ENCODE peak calls at places on chromosomes 3 and 15, in four cellular contexts. M is neural crest cell, O is AG09309, B is cardiac fibroblast. P is an unnamed sample.

GRCh38 chr3:155605571-155605970 is 139.3 kb downstream of the PLCH1 start:
- DNase-seq in M (no peak), O (no peak), B (no peak), P (no peak)

GRCh38 chr15:66865622-66866611 is 163.9 kb downstream of the SMAD6 start:
- DNase-seq in M (no peak), O (no peak), B (no peak), P (no peak)

GRCh38 chr3:48398701-48399386 is 26.8 kb downstream of the FBXW12 start:
- DNase-seq in M (no peak), O (no peak), B (no peak), P (no peak)

GRCh38 chr3:172520332-172520831 is 2.8 kb downstream of the TNFSF10 start:
- DNase-seq in M (no peak), O (peak; percentile 59), B (peak; percentile 53), P (no peak)

GRCh38 chr3:186209810-186210752 is 101.2 kb upstream of the ETV5 start:
- DNase-seq in M (peak; percentile 36), O (peak; percentile 10), B (peak; percentile 77), P (peak; percentile 58)

GRCh38 chr3:114308377-114308776 is 14.5 kb downstream of the TIGIT start:
- DNase-seq in M (no peak), O (no peak), B (no peak), P (no peak)

GRCh38 chr3:72123908-72124441 is 339.0 kb upstream of the PROK2 start:
- DNase-seq in M (no peak), O (peak; percentile 64), B (peak; percentile 93), P (peak; percentile 72)

GRCh38 chr15:62208884-62209283 is 43.8 kb upstream of the C2CD4B start:
- DNase-seq in M (no peak), O (no peak), B (no peak), P (no peak)

GRCh38 chr15:42157981-42158765 is 1.7 kb upstream of the PLA2G4F start:
- DNase-seq in M (no peak), O (peak; percentile 35), B (peak; percentile 61), P (no peak)

GRCh38 chr3:131544557-131544956 is 41.8 kb upstream of the MRPL3 start:
- DNase-seq in M (no peak), O (no peak), B (no peak), P (no peak)

GRCh38 chr15:55289573-55290360 is at the start of gene RAB27A:
- DNase-seq in M (peak; percentile 61), O (no peak), B (peak; percentile 82), P (no peak)

GRCh38 chr3:61903931-61904657 is 342.7 kb downstream of the PTPRG start:
- DNase-seq in M (no peak), O (no peak), B (peak; percentile 63), P (peak; percentile 97)

GRCh38 chr3:191627064-191627463 is 166.1 kb downstream of the PYDC2 start:
- DNase-seq in M (peak; percentile 3), O (no peak), B (no peak), P (no peak)

GRCh38 chr3:169931747-169932520 is 20.6 kb downstream of the SAMD7 start:
- DNase-seq in M (no peak), O (no peak), B (no peak), P (no peak)

GRCh38 chr15:80183886-80184285 is 31.1 kb downstream of the FAH start:
- DNase-seq in M (peak; percentile 20), O (no peak), B (peak; percentile 19), P (no peak)

GRCh38 chr15:101451192-101451799 is 38.2 kb downstream of the PCSK6 start:
- DNase-seq in M (no peak), O (no peak), B (peak; percentile 34), P (no peak)

GRCh38 chr15:93829115-93829849 is 402.1 kb upstream of the MCTP2 start:
- DNase-seq in M (no peak), O (peak; percentile 5), B (peak; percentile 33), P (peak; percentile 80)

GRCh38 chr3:63863150-63864007 is at the start of the genes ATXN7 and THOC7:
- DNase-seq in M (peak; percentile 67), O (no peak), B (peak; percentile 55), P (no peak)

GRCh38 chr3:55571216-55571813 is 84.2 kb upstream of the WNT5A start:
- DNase-seq in M (no peak), O (no peak), B (no peak), P (no peak)

GRCh38 chr3:22366781-22367180 is 615.8 kb upstream of the ZNF385D start:
- DNase-seq in M (no peak), O (no peak), B (no peak), P (no peak)

GRCh38 chr3:57825116-57825515 is 69.0 kb downstream of the SLMAP start:
- DNase-seq in M (no peak), O (no peak), B (no peak), P (no peak)

DNA sequence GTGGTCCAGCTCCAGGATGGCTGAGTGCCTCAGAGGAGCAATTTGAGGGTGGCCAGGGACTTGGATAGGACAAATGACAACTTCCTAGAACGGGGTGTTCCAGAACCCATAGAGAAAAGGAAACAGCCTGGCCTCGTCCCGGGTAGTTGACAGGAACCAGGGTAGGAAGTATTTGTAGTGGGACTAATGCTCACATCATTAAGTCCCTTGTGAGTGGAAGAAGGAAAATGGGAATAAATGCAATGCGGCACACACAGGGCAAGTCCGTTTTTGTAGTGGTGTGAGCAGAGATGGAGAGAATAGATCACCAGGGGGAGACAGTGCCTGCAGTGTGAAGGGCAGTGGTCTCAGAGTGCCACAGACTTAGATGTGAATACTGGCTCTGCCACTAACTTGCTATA is 19.6 kb downstream of the TIMP4 start:
- DNase-seq in M (peak; percentile 8), O (no peak), B (peak; percentile 83), P (no peak)
- TF ChIP-seq CTCF in M (peak; percentile 69), O (peak; percentile 65), B (peak; percentile 78), P (peak; percentile 63)

GRCh38 chr3:149879872-149880271 is 66.9 kb downstream of the RNF13 start:
- DNase-seq in M (peak; percentile 59), O (peak; percentile 41), B (peak; percentile 80), P (peak; percentile 27)
- TF ChIP-seq CTCF in M (peak; percentile 70), O (peak; percentile 63), B (peak; percentile 60), P (peak; percentile 73)

GRCh38 chr15:90084876-90085423 is 17.3 kb downstream of the IDH2 start:
- DNase-seq in M (no peak), O (no peak), B (no peak), P (no peak)

GRCh38 chr15:90086868-90087268 is 15.4 kb downstream of the IDH2 start:
- DNase-seq in M (peak; percentile 52), O (no peak), B (peak; percentile 63), P (no peak)

GRCh38 chr15:90090226-90090848 is 11.9 kb downstream of the IDH2 start:
- DNase-seq in M (no peak), O (no peak), B (no peak), P (no peak)

GRCh38 chr15:90085565-90085964 is 16.7 kb downstream of the IDH2 start:
- DNase-seq in M (no peak), O (no peak), B (no peak), P (no peak)

DNA sequence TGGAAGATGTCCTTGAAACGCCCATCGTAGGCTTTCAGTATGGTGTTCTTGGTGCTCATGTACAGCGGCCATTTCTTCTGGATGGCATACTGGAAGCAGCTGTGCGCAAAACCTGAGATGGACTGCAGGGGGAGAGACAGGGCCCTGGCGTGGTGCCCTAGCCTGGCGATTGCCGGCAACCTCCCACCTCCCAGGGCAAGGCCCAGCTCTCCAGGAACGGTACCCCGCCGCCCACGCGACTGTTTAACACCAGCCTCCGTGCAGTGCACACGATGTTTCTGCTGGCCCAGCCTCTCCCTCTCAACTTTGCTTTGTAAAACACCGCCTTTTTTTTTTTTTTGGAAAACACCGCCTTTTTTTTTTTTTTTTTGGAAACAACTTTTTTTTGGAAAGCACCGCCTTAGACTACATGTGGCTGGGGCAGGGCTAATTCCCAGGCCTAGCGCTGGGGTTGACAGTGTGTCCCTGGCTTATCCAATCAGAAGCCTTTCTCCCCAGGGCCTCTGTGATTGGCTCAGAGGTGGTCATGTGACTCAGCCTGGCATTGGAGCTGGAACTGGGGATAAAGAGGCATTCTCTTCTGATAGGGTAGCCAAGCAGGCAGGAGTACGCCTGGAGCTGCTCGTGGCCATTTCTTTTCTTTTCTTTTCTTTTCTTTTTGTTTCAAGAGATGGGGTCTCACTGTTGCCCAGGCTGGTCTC is 14.7 kb downstream of the IDH2 start:
- DNase-seq in M (no peak), O (no peak), B (peak; percentile 39), P (no peak)
- TF ChIP-seq CTCF in M (peak; percentile 19), O (peak; percentile 20), B (peak; percentile 42), P (peak; percentile 33)

GRCh38 chr3:12841970-12842328 is 584 bp upstream of the RPL32 start:
- DNase-seq in M (no peak), O (no peak), B (no peak), P (no peak)
- TF ChIP-seq CTCF in M (peak; percentile 22), O (no peak), B (no peak), P (no peak)

GRCh38 chr3:134630506-134630905 is 20.3 kb downstream of the KY start:
- DNase-seq in M (no peak), O (no peak), B (peak; percentile 65), P (no peak)
- TF ChIP-seq CTCF in M (no peak), O (peak; percentile 64), B (peak; percentile 78), P (peak; percentile 84)

GRCh38 chr3:15797600-15798303 is at the start of gene ANKRD28:
- DNase-seq in M (peak; percentile 12), O (peak; percentile 94), B (peak; percentile 98), P (peak; percentile 94)
- TF ChIP-seq CTCF in M (peak; percentile 44), O (peak; percentile 10), B (peak; percentile 25), P (peak; percentile 35)

GRCh38 chr3:115814778-115815380 is 191.6 kb downstream of the GAP43 start:
- DNase-seq in M (peak; percentile 91), O (no peak), B (peak; percentile 84), P (no peak)
- TF ChIP-seq CTCF in M (peak; percentile 92), O (peak; percentile 86), B (peak; percentile 81), P (peak; percentile 90)

GRCh38 chr3:39205131-39205530 is 12.7 kb upstream of the XIRP1 start:
- DNase-seq in M (no peak), O (no peak), B (no peak), P (no peak)

GRCh38 chr3:39196671-39197446 is 4.5 kb upstream of the XIRP1 start:
- DNase-seq in M (no peak), O (no peak), B (no peak), P (no peak)

GRCh38 chr3:39205919-39206516 is 13.6 kb upstream of the XIRP1 start:
- DNase-seq in M (no peak), O (no peak), B (no peak), P (no peak)

GRCh38 chr3:39203862-39204261 is 11.5 kb upstream of the XIRP1 start:
- DNase-seq in M (no peak), O (no peak), B (no peak), P (no peak)

DNA sequence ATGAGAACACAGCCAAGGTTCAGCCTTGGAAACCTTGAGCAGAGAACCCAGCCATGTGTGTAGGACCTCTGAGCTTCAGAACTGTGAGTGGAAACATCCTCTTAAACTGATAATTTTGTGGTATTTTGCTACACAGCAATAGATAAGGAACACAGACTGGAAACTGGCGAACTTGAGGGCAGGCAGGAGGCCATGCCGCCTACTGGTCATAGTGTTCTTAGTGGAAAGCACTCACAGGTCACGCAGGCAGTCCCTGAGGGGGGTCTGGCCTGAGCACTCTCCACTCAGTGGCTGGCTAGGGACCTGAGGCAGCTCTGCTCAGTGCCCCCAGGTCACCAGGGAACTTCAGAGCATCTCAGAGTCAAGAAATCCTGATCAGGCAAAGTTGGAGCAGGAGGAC is 9.7 kb upstream of the XIRP1 start:
- DNase-seq in M (no peak), O (no peak), B (no peak), P (no peak)
- TF ChIP-seq CTCF in M (no peak), O (peak; percentile 23), B (no peak), P (no peak)